ENCODE peak calls at places on chromosomes 6 and 20, in eight cellular contexts. One of them, this sample, is unnamed.

GRCh38 chr6:3433005-3433404 is 23.8 kb downstream of the SLC22A23 start:
- DNase-seq in SK-N-SH: no peak
- DNase-seq in AG09309: no peak
- DNase-seq in cardiac muscle cell: no peak
- DNase-seq in upper lobe of right lung: no peak
- DNase-seq in A549: no peak
- DNase-seq in psoas muscle: no peak
- DNase-seq in suprapubic skin: no peak
- DNase-seq in this sample: no peak

GRCh38 chr20:58008866-58009265 is 219.6 kb downstream of the ANKRD60 start:
- DNase-seq in upper lobe of right lung: no peak
- DNase-seq in A549: no peak
- DNase-seq in cardiac muscle cell: no peak
- DNase-seq in psoas muscle: no peak
- DNase-seq in suprapubic skin: no peak
- DNase-seq in AG09309: no peak
- DNase-seq in SK-N-SH: no peak
- DNase-seq in this sample: no peak

GRCh38 chr6:100774681-100775080 is 106.4 kb downstream of the ASCC3 start:
- DNase-seq in SK-N-SH: no peak
- DNase-seq in A549: no peak
- DNase-seq in psoas muscle: no peak
- DNase-seq in cardiac muscle cell: peak
- DNase-seq in suprapubic skin: no peak
- DNase-seq in AG09309: no peak
- DNase-seq in upper lobe of right lung: no peak
- DNase-seq in this sample: no peak

GRCh38 chr6:105763866-105764265 is 322.3 kb upstream of the PRDM1 start:
- DNase-seq in AG09309: no peak
- DNase-seq in suprapubic skin: no peak
- DNase-seq in upper lobe of right lung: no peak
- DNase-seq in cardiac muscle cell: no peak
- DNase-seq in A549: no peak
- DNase-seq in SK-N-SH: no peak
- DNase-seq in psoas muscle: no peak
- DNase-seq in this sample: no peak

GRCh38 chr6:100317031-100317430 is 147.7 kb downstream of the SIM1 start:
- DNase-seq in cardiac muscle cell: no peak
- DNase-seq in upper lobe of right lung: no peak
- DNase-seq in A549: no peak
- DNase-seq in psoas muscle: no peak
- DNase-seq in suprapubic skin: no peak
- DNase-seq in AG09309: no peak
- DNase-seq in SK-N-SH: no peak
- DNase-seq in this sample: no peak

GRCh38 chr6:101114703-101115102 is 233.6 kb upstream of the ASCC3 start:
- DNase-seq in A549: no peak
- DNase-seq in suprapubic skin: no peak
- DNase-seq in upper lobe of right lung: no peak
- DNase-seq in AG09309: no peak
- DNase-seq in psoas muscle: no peak
- DNase-seq in cardiac muscle cell: peak
- DNase-seq in SK-N-SH: peak
- DNase-seq in this sample: peak

GRCh38 chr6:169161572-169162167 is 92.0 kb downstream of the THBS2 start:
- DNase-seq in AG09309: no peak
- DNase-seq in A549: no peak
- DNase-seq in upper lobe of right lung: no peak
- DNase-seq in SK-N-SH: peak
- DNase-seq in cardiac muscle cell: no peak
- DNase-seq in psoas muscle: no peak
- DNase-seq in suprapubic skin: no peak
- DNase-seq in this sample: no peak

GRCh38 chr6:16355699-16356481 is 117.5 kb downstream of the GMPR start:
- DNase-seq in suprapubic skin: no peak
- DNase-seq in upper lobe of right lung: no peak
- DNase-seq in cardiac muscle cell: peak
- DNase-seq in AG09309: no peak
- DNase-seq in psoas muscle: no peak
- DNase-seq in A549: no peak
- DNase-seq in SK-N-SH: no peak
- DNase-seq in this sample: peak

GRCh38 chr6:443621-444175 is 52.1 kb downstream of the IRF4 start:
- DNase-seq in A549: no peak
- DNase-seq in AG09309: no peak
- DNase-seq in cardiac muscle cell: no peak
- DNase-seq in upper lobe of right lung: no peak
- DNase-seq in SK-N-SH: no peak
- DNase-seq in suprapubic skin: no peak
- DNase-seq in psoas muscle: no peak
- DNase-seq in this sample: no peak

GRCh38 chr20:50438986-50439407 is 71.2 kb upstream of the PTPN1 start:
- DNase-seq in A549: peak
- DNase-seq in suprapubic skin: no peak
- DNase-seq in upper lobe of right lung: no peak
- DNase-seq in psoas muscle: no peak
- DNase-seq in cardiac muscle cell: no peak
- DNase-seq in AG09309: peak
- DNase-seq in SK-N-SH: no peak
- DNase-seq in this sample: peak

GRCh38 chr20:1741309-1742048 is 83.9 kb upstream of the SIRPG start:
- DNase-seq in psoas muscle: no peak
- DNase-seq in A549: no peak
- DNase-seq in upper lobe of right lung: no peak
- DNase-seq in cardiac muscle cell: no peak
- DNase-seq in AG09309: no peak
- DNase-seq in SK-N-SH: no peak
- DNase-seq in suprapubic skin: no peak
- DNase-seq in this sample: no peak

GRCh38 chr6:25165181-25165580 is 114.0 kb upstream of the CARMIL1 start:
- DNase-seq in suprapubic skin: no peak
- DNase-seq in psoas muscle: no peak
- DNase-seq in AG09309: no peak
- DNase-seq in SK-N-SH: no peak
- DNase-seq in upper lobe of right lung: no peak
- DNase-seq in cardiac muscle cell: no peak
- DNase-seq in A549: no peak
- DNase-seq in this sample: no peak

GRCh38 chr20:43669332-43669731 is 2.4 kb downstream of the MYBL2 start:
- DNase-seq in cardiac muscle cell: peak
- DNase-seq in upper lobe of right lung: no peak
- DNase-seq in AG09309: no peak
- DNase-seq in A549: no peak
- DNase-seq in psoas muscle: no peak
- DNase-seq in SK-N-SH: no peak
- DNase-seq in suprapubic skin: no peak
- DNase-seq in this sample: peak

GRCh38 chr6:158799051-158799792 is 19.9 kb downstream of the EZR start:
- DNase-seq in A549: no peak
- DNase-seq in SK-N-SH: peak
- DNase-seq in suprapubic skin: no peak
- DNase-seq in psoas muscle: no peak
- DNase-seq in upper lobe of right lung: no peak
- DNase-seq in AG09309: peak
- DNase-seq in cardiac muscle cell: peak
- DNase-seq in this sample: peak

GRCh38 chr6:26611599-26611998 is 14.8 kb downstream of the ABT1 start:
- DNase-seq in upper lobe of right lung: no peak
- DNase-seq in psoas muscle: no peak
- DNase-seq in AG09309: no peak
- DNase-seq in SK-N-SH: no peak
- DNase-seq in A549: no peak
- DNase-seq in suprapubic skin: no peak
- DNase-seq in cardiac muscle cell: no peak
- DNase-seq in this sample: no peak

GRCh38 chr20:11832397-11832796 is 85.3 kb upstream of the BTBD3 start:
- DNase-seq in cardiac muscle cell: no peak
- DNase-seq in upper lobe of right lung: no peak
- DNase-seq in suprapubic skin: no peak
- DNase-seq in SK-N-SH: no peak
- DNase-seq in A549: no peak
- DNase-seq in psoas muscle: no peak
- DNase-seq in AG09309: no peak
- DNase-seq in this sample: no peak
- TF ChIP-seq CTCF in cardiac muscle cell: no peak
- TF ChIP-seq CTCF in upper lobe of right lung: no peak
- TF ChIP-seq CTCF in suprapubic skin: no peak
- TF ChIP-seq CTCF in SK-N-SH: no peak
- TF ChIP-seq CTCF in A549: no peak
- TF ChIP-seq CTCF in psoas muscle: no peak
- TF ChIP-seq CTCF in AG09309: no peak
- TF ChIP-seq CTCF in this sample: no peak

GRCh38 chr20:62708591-62709536 is at the start of gene NTSR1:
- DNase-seq in upper lobe of right lung: no peak
- DNase-seq in cardiac muscle cell: no peak
- DNase-seq in psoas muscle: no peak
- DNase-seq in suprapubic skin: no peak
- DNase-seq in AG09309: no peak
- DNase-seq in SK-N-SH: no peak
- DNase-seq in A549: no peak
- DNase-seq in this sample: no peak

GRCh38 chr20:62709537-62709905 is 885 bp downstream of the NTSR1 start:
- DNase-seq in A549: no peak
- DNase-seq in cardiac muscle cell: no peak
- DNase-seq in upper lobe of right lung: no peak
- DNase-seq in suprapubic skin: no peak
- DNase-seq in SK-N-SH: no peak
- DNase-seq in psoas muscle: no peak
- DNase-seq in AG09309: no peak
- DNase-seq in this sample: no peak

GRCh38 chr20:62710886-62711702 is 2.5 kb downstream of the NTSR1 start:
- DNase-seq in upper lobe of right lung: no peak
- DNase-seq in A549: peak
- DNase-seq in psoas muscle: no peak
- DNase-seq in suprapubic skin: no peak
- DNase-seq in cardiac muscle cell: no peak
- DNase-seq in AG09309: no peak
- DNase-seq in SK-N-SH: peak
- DNase-seq in this sample: no peak

GRCh38 chr20:62711703-62712101 is 3.1 kb downstream of the NTSR1 start:
- DNase-seq in AG09309: no peak
- DNase-seq in suprapubic skin: no peak
- DNase-seq in A549: no peak
- DNase-seq in psoas muscle: no peak
- DNase-seq in SK-N-SH: no peak
- DNase-seq in cardiac muscle cell: no peak
- DNase-seq in upper lobe of right lung: no peak
- DNase-seq in this sample: peak

GRCh38 chr20:62710221-62710885 is 1.7 kb downstream of the NTSR1 start:
- DNase-seq in A549: no peak
- DNase-seq in cardiac muscle cell: no peak
- DNase-seq in AG09309: no peak
- DNase-seq in psoas muscle: no peak
- DNase-seq in upper lobe of right lung: no peak
- DNase-seq in suprapubic skin: no peak
- DNase-seq in SK-N-SH: no peak
- DNase-seq in this sample: no peak
- H3K4me3 ChIP-seq in A549: no peak
- H3K4me3 ChIP-seq in cardiac muscle cell: no peak
- H3K4me3 ChIP-seq in AG09309: no peak
- H3K4me3 ChIP-seq in psoas muscle: no peak
- H3K4me3 ChIP-seq in upper lobe of right lung: no peak
- H3K4me3 ChIP-seq in suprapubic skin: no peak
- H3K4me3 ChIP-seq in SK-N-SH: no peak
- H3K4me3 ChIP-seq in this sample: no peak

GRCh38 chr6:30074331-30075093 is 1.1 kb downstream of the RNF39 start:
- DNase-seq in psoas muscle: no peak
- DNase-seq in SK-N-SH: peak
- DNase-seq in upper lobe of right lung: no peak
- DNase-seq in A549: no peak
- DNase-seq in suprapubic skin: no peak
- DNase-seq in AG09309: no peak
- DNase-seq in cardiac muscle cell: no peak
- DNase-seq in this sample: peak

GRCh38 chr6:30075987-30076311 is 380 bp upstream of the RNF39 start:
- DNase-seq in SK-N-SH: peak
- DNase-seq in psoas muscle: no peak
- DNase-seq in upper lobe of right lung: peak
- DNase-seq in cardiac muscle cell: no peak
- DNase-seq in suprapubic skin: peak
- DNase-seq in AG09309: no peak
- DNase-seq in A549: no peak
- DNase-seq in this sample: no peak

GRCh38 chr6:30073489-30074240 is 1.9 kb downstream of the RNF39 start:
- DNase-seq in suprapubic skin: no peak
- DNase-seq in cardiac muscle cell: no peak
- DNase-seq in upper lobe of right lung: no peak
- DNase-seq in SK-N-SH: peak
- DNase-seq in psoas muscle: no peak
- DNase-seq in A549: no peak
- DNase-seq in AG09309: no peak
- DNase-seq in this sample: no peak

GRCh38 chr6:30076333-30076732 is 764 bp upstream of the RNF39 start:
- DNase-seq in SK-N-SH: peak
- DNase-seq in cardiac muscle cell: no peak
- DNase-seq in upper lobe of right lung: no peak
- DNase-seq in A549: no peak
- DNase-seq in psoas muscle: no peak
- DNase-seq in suprapubic skin: no peak
- DNase-seq in AG09309: no peak
- DNase-seq in this sample: no peak

GRCh38 chr6:30075094-30075986 is at the start of gene RNF39:
- DNase-seq in upper lobe of right lung: no peak
- DNase-seq in A549: no peak
- DNase-seq in AG09309: no peak
- DNase-seq in SK-N-SH: peak
- DNase-seq in psoas muscle: peak
- DNase-seq in cardiac muscle cell: peak
- DNase-seq in suprapubic skin: no peak
- DNase-seq in this sample: peak
- TF ChIP-seq CTCF in upper lobe of right lung: peak
- TF ChIP-seq CTCF in A549: peak
- TF ChIP-seq CTCF in AG09309: peak
- TF ChIP-seq CTCF in SK-N-SH: peak
- TF ChIP-seq CTCF in psoas muscle: peak
- TF ChIP-seq CTCF in cardiac muscle cell: peak
- TF ChIP-seq CTCF in suprapubic skin: no peak
- TF ChIP-seq CTCF in this sample: peak

GRCh38 chr6:146363838-146364607 is 179.6 kb upstream of the RAB32 start:
- DNase-seq in psoas muscle: no peak
- DNase-seq in suprapubic skin: no peak
- DNase-seq in upper lobe of right lung: no peak
- DNase-seq in A549: no peak
- DNase-seq in SK-N-SH: no peak
- DNase-seq in cardiac muscle cell: no peak
- DNase-seq in AG09309: no peak
- DNase-seq in this sample: no peak

GRCh38 chr6:146361367-146361924 is 182.2 kb upstream of the RAB32 start:
- DNase-seq in upper lobe of right lung: no peak
- DNase-seq in SK-N-SH: peak
- DNase-seq in AG09309: peak
- DNase-seq in suprapubic skin: no peak
- DNase-seq in A549: no peak
- DNase-seq in psoas muscle: no peak
- DNase-seq in cardiac muscle cell: peak
- DNase-seq in this sample: no peak

GRCh38 chr6:146367061-146367460 is 176.6 kb upstream of the RAB32 start:
- DNase-seq in A549: no peak
- DNase-seq in suprapubic skin: no peak
- DNase-seq in psoas muscle: no peak
- DNase-seq in AG09309: no peak
- DNase-seq in cardiac muscle cell: no peak
- DNase-seq in upper lobe of right lung: no peak
- DNase-seq in SK-N-SH: no peak
- DNase-seq in this sample: no peak

GRCh38 chr6:146369866-146370265 is 173.8 kb upstream of the RAB32 start:
- DNase-seq in upper lobe of right lung: no peak
- DNase-seq in suprapubic skin: no peak
- DNase-seq in cardiac muscle cell: no peak
- DNase-seq in psoas muscle: no peak
- DNase-seq in SK-N-SH: no peak
- DNase-seq in A549: no peak
- DNase-seq in AG09309: no peak
- DNase-seq in this sample: no peak

GRCh38 chr6:146364816-146365594 is 178.6 kb upstream of the RAB32 start:
- DNase-seq in cardiac muscle cell: no peak
- DNase-seq in SK-N-SH: no peak
- DNase-seq in AG09309: no peak
- DNase-seq in upper lobe of right lung: no peak
- DNase-seq in A549: no peak
- DNase-seq in suprapubic skin: no peak
- DNase-seq in psoas muscle: no peak
- DNase-seq in this sample: no peak
- H3K4me3 ChIP-seq in cardiac muscle cell: no peak
- H3K4me3 ChIP-seq in SK-N-SH: no peak
- H3K4me3 ChIP-seq in AG09309: no peak
- H3K4me3 ChIP-seq in upper lobe of right lung: no peak
- H3K4me3 ChIP-seq in A549: no peak
- H3K4me3 ChIP-seq in suprapubic skin: no peak
- H3K4me3 ChIP-seq in psoas muscle: no peak
- H3K4me3 ChIP-seq in this sample: no peak